ENCODE peak calls at places on chromosomes 1 and 21, in five cellular contexts. Y is keratinocyte, M is mammary epithelial cell, A is IMR-90, I is adipocyte. R is an unnamed sample.

GRCh38 chr1:6275826-6276764 is 15.2 kb upstream of the GPR153 start:
- DNase-seq in A (peak; percentile 90), M (no peak), I (peak; percentile 87), Y (no peak), R (peak; percentile 87)

GRCh38 chr1:212587304-212588136 is 21.0 kb upstream of the ATF3 start:
- DNase-seq in I (peak; percentile 58), A (peak; percentile 95), Y (no peak), M (no peak), R (peak; percentile 67)

GRCh38 chr1:201224671-201225400 is 34.2 kb downstream of the IGFN1 start:
- DNase-seq in Y (no peak), M (no peak), A (no peak), I (no peak), R (no peak)

GRCh38 chr1:226108935-226109828 is 46.7 kb downstream of the H3-3A start:
- DNase-seq in I (no peak), Y (no peak), M (peak; percentile 32), A (peak; percentile 36), R (peak; percentile 19)

GRCh38 chr21:45019076-45019886 is 55.1 kb upstream of the ADARB1 start:
- DNase-seq in A (no peak), M (no peak), Y (no peak), I (peak; percentile 44), R (peak; percentile 34)

GRCh38 chr1:220874201-220874655 is 5.0 kb upstream of the HLX start:
- DNase-seq in A (peak; percentile 66), M (no peak), I (peak; percentile 87), Y (no peak), R (no peak)

GRCh38 chr1:156371553-156372264 is 2.7 kb downstream of the RHBG start:
- DNase-seq in M (peak; percentile 16), I (peak; percentile 65), Y (no peak), A (peak; percentile 58), R (peak; percentile 54)

GRCh38 chr21:18384771-18385170 is 18.8 kb downstream of the TMPRSS15 start:
- DNase-seq in M (peak; percentile 0), A (no peak), I (peak; percentile 3), Y (no peak), R (no peak)

GRCh38 chr1:201841265-201841912 is 12.4 kb downstream of the IPO9 start:
- DNase-seq in Y (no peak), I (no peak), M (no peak), A (no peak), R (no peak)

GRCh38 chr1:43774359-43774758 is 67.0 kb downstream of the ST3GAL3 start:
- DNase-seq in A (peak; percentile 84), Y (no peak), M (peak; percentile 79), I (peak; percentile 84), R (peak; percentile 76)

GRCh38 chr1:233304489-233305102 is 9.1 kb upstream of the PCNX2 start:
- DNase-seq in Y (no peak), M (peak; percentile 17), A (peak; percentile 30), I (peak; percentile 76), R (peak; percentile 24)

GRCh38 chr1:197526736-197527371 is 248.4 kb downstream of the DENND1B start:
- DNase-seq in Y (no peak), I (peak; percentile 85), M (peak; percentile 2), A (peak; percentile 44), R (peak; percentile 8)

GRCh38 chr1:184771190-184771691 is 16.6 kb upstream of the EDEM3 start:
- DNase-seq in Y (no peak), A (no peak), I (no peak), M (no peak), R (no peak)

GRCh38 chr1:5660141-5660935 is 331.9 kb downstream of the NPHP4 start:
- DNase-seq in Y (peak; percentile 69), I (no peak), M (no peak), A (no peak), R (no peak)

GRCh38 chr21:37276377-37276776 is 9.2 kb upstream of the VPS26C start:
- DNase-seq in A (no peak), M (no peak), Y (no peak), I (no peak), R (no peak)

GRCh38 chr21:37281993-37282392 is 14.9 kb upstream of the VPS26C start:
- DNase-seq in Y (no peak), I (no peak), M (no peak), A (no peak), R (no peak)

GRCh38 chr21:37278199-37278598 is 11.1 kb upstream of the VPS26C start:
- DNase-seq in Y (no peak), M (no peak), A (no peak), I (no peak), R (no peak)

DNA sequence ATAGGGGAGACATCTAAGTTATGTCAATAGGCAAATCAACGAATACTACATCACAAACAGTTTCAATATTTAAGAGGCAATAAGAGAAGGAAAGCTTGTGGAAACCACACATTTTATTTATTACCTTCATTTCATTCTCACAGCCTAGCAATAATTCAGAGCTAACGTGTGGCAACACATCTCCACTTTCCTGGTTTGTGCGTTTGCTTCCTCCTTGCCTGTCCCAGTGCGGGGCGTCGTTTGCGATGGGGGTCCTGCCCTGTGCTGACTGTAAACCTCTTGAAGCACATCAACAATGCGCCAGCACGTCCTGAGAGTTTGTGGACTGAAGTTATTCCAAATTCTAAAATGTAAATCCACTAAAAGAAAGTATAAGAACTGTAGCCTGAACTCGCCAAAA is 14.4 kb upstream of the VPS26C start:
- DNase-seq in I (no peak), A (no peak), Y (no peak), M (no peak), R (no peak)
- H3K4me3 ChIP-seq in I (no peak overlapping the region), A (no peak overlapping the region), Y (no peak overlapping the region), M (no peak overlapping the region), R (no peak overlapping the region)

GRCh38 chr1:164608651-164609057 is 49.7 kb downstream of the PBX1 start:
- DNase-seq in M (no peak), A (peak; percentile 35), Y (no peak), I (peak; percentile 62), R (no peak)
- H3K4me1 ChIP-seq in M (peaks cover 33% of the 10 kb centered on the region), A (peaks cover 23% of the 10 kb centered on the region), Y (peaks cover 27% of the 10 kb centered on the region), I (peaks cover 55% of the 10 kb centered on the region), R (peaks cover 11% of the 10 kb centered on the region)

GRCh38 chr1:33310702-33311101 is 10.2 kb downstream of the A3GALT2 start:
- DNase-seq in Y (no peak), I (no peak), M (no peak), A (no peak), R (no peak)

GRCh38 chr1:33306061-33306460 is 14.8 kb downstream of the A3GALT2 start:
- DNase-seq in Y (no peak), I (no peak), A (no peak), M (no peak), R (no peak)

GRCh38 chr1:33305016-33305415 is 15.9 kb downstream of the A3GALT2 start:
- DNase-seq in I (no peak), M (no peak), A (no peak), Y (no peak), R (no peak)

GRCh38 chr1:33307494-33307864 is 13.4 kb downstream of the A3GALT2 start:
- DNase-seq in M (no peak), Y (no peak), I (no peak), A (no peak), R (no peak)

DNA sequence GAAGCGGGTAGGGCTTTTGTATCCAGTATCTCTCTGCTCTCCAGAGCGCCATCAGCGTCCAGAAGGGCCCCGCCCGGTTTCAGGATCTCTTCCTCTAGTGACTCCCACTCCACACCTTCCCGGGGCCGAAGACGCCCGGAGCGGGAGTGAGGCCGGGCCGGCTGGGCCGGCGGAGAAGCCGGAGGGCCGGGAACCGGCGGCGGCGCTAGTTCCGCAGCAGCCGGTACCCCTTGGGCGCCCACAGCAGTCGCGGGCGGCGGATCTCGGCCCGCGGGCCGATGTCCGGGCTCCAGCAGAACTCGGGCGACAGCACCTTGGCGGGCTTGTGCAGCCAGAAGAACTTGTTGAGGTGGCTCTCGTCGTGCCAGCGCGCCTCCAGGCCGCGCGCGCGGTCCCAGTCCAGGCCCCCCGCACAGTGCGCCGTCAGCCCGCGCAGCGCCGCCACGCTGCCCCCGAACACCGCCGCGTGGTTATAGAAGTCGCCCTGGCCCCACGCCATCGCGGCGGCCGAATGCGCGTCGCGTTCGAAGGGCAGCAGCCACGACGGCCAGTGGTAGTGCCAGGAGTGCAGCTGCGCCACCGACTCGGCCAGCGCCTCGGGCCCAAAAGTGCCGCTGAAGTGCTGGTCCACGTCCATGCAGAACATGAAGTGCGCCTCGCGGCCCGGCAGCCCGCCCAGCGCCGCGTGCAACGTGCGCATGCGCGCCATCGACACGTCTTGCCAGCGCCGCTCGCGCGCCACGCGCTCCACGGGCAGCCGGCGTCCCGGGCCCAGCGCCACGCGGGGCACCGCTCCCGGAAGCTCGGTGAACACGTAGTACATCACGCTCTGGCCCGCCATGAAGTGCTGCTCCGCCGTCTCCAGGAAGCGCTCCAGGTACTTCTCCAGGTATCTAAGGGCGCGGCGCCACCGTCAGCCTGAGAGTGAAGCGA is 14.1 kb downstream of the A3GALT2 start:
- DNase-seq in A (no peak), M (no peak), Y (no peak), I (no peak), R (peak; percentile 25)
- H3K4me3 ChIP-seq in A (no peak overlapping the region), M (no peak overlapping the region), Y (no peak overlapping the region), I (peak overlapping the region; percentile 29), R (no peak overlapping the region)

GRCh38 chr1:71027991-71028390 is 19.6 kb downstream of the PTGER3 start:
- DNase-seq in Y (no peak), M (no peak), A (no peak), I (no peak), R (no peak)
- H3K4me1 ChIP-seq in Y (no peaks in the 10 kb centered on the region), M (no peaks in the 10 kb centered on the region), A (no peaks in the 10 kb centered on the region), I (peaks cover 48% of the 10 kb centered on the region), R (no peaks in the 10 kb centered on the region)

GRCh38 chr1:53324728-53325297 is 3.1 kb downstream of the LRP8 start:
- DNase-seq in I (no peak), Y (no peak), A (peak; percentile 17), M (peak; percentile 12), R (peak; percentile 36)
- H3K4me3 ChIP-seq in I (no peak overlapping the region), Y (no peak overlapping the region), A (no peak overlapping the region), M (no peak overlapping the region), R (no peak overlapping the region)

GRCh38 chr1:21946836-21947587 is 9.9 kb upstream of the HSPG2 start:
- DNase-seq in Y (no peak), A (no peak), M (no peak), I (no peak), R (no peak)
- H3K4me1 ChIP-seq in Y (peaks cover 8% of the 10 kb centered on the region), A (no peaks in the 10 kb centered on the region), M (peaks cover 5% of the 10 kb centered on the region), I (no peaks in the 10 kb centered on the region), R (no peaks in the 10 kb centered on the region)

GRCh38 chr1:147177611-147178370 is 5.5 kb upstream of the PRKAB2 start:
- DNase-seq in A (peak; percentile 73), M (no peak), I (peak; percentile 76), Y (no peak), R (peak; percentile 85)
- H3K4me3 ChIP-seq in A (peak overlapping the region; percentile 25), M (no peak overlapping the region), I (peak overlapping the region; percentile 74), Y (no peak overlapping the region), R (peak overlapping the region; percentile 12)

GRCh38 chr1:71835442-71835813 is 446.9 kb downstream of the NEGR1 start:
- DNase-seq in A (no peak), M (no peak), Y (no peak), I (no peak), R (no peak)
- H3K4me1 ChIP-seq in A (no peaks in the 10 kb centered on the region), M (no peaks in the 10 kb centered on the region), Y (no peaks in the 10 kb centered on the region), I (peaks cover 6% of the 10 kb centered on the region), R (no peaks in the 10 kb centered on the region)

R was measured in fibroblast of lung.